ENCODE peak calls at places on chromosome 11, in eight cellular contexts. C is testis; B is CD8-positive, alpha-beta T cell; E is mucosa of descending colon; Q is fibroblast of lung; G is breast epithelium; Z is mammary epithelial cell; D is ovary. K is an unnamed sample.

GRCh38 chr11:113189909-113190667 is 124.3 kb upstream of the TTC12 start:
- DNase-seq in E (no peak), Z (peak; percentile 98), G (no peak), C (no peak), B (no peak), Q (peak; percentile 91), D (no peak), K (peak; percentile 28)

GRCh38 chr11:14446701-14447169 is 52.9 kb downstream of the COPB1 start:
- DNase-seq in G (no peak), B (no peak), Z (peak; percentile 37), D (no peak), C (no peak), Q (no peak), E (no peak), K (no peak)

GRCh38 chr11:94545641-94546470 is 2.1 kb downstream of the FUT4 start:
- DNase-seq in G (no peak), D (no peak), C (no peak), E (peak; percentile 22), B (no peak), Z (no peak), Q (no peak), K (no peak)

GRCh38 chr11:66429983-66430602 is 8.6 kb downstream of the MRPL11 start:
- DNase-seq in E (peak; percentile 75), G (no peak), Q (peak; percentile 77), C (peak; percentile 91), Z (peak; percentile 39), D (peak; percentile 58), B (peak; percentile 62), K (peak; percentile 61)

GRCh38 chr11:78156081-78156844 is 16.8 kb upstream of the ALG8 start:
- DNase-seq in Q (no peak), Z (no peak), B (no peak), D (no peak), C (no peak), G (no peak), E (no peak), K (no peak)

GRCh38 chr11:113634940-113635575 is 71.0 kb downstream of the TMPRSS5 start:
- DNase-seq in D (no peak), Z (peak; percentile 12), E (no peak), B (no peak), C (no peak), Q (no peak), G (no peak), K (no peak)

GRCh38 chr11:114054830-114055229 is 4.7 kb upstream of the ZBTB16 start:
- DNase-seq in E (no peak), G (no peak), Q (no peak), D (no peak), C (no peak), Z (no peak), B (no peak), K (no peak)

GRCh38 chr11:104705475-104706195 is 192.6 kb downstream of the CASP12 start:
- DNase-seq in Q (no peak), B (peak; percentile 83), C (peak; percentile 21), G (peak; percentile 30), D (no peak), Z (peak; percentile 8), E (no peak), K (peak; percentile 62)

GRCh38 chr11:126181939-126182730 is 29.3 kb downstream of the RPUSD4 start:
- DNase-seq in C (no peak), G (no peak), B (no peak), D (no peak), Z (no peak), E (no peak), Q (no peak), K (no peak)

GRCh38 chr11:69010964-69011623 is 2.0 kb downstream of the MRGPRF start:
- DNase-seq in D (peak; percentile 91), B (no peak), C (peak; percentile 86), Q (peak; percentile 85), G (no peak), Z (peak; percentile 56), E (peak; percentile 79), K (peak; percentile 94)

GRCh38 chr11:27613670-27613950 is 86.6 kb downstream of the BDNF start:
- DNase-seq in C (no peak), B (no peak), G (no peak), E (no peak), Z (no peak), Q (peak; percentile 15), D (no peak), K (no peak)

GRCh38 chr11:134916421-134916820 is 504.4 kb upstream of the B3GAT1 start:
- DNase-seq in Q (no peak), Z (no peak), D (no peak), B (no peak), C (no peak), E (no peak), G (no peak), K (peak; percentile 63)

GRCh38 chr11:121035169-121035755 is 11.4 kb downstream of the TBCEL start:
- DNase-seq in D (no peak), Q (no peak), Z (no peak), G (no peak), E (no peak), C (no peak), B (no peak), K (no peak)

GRCh38 chr11:3186166-3186953 is 21.2 kb upstream of the OSBPL5 start:
- DNase-seq in Q (no peak), B (no peak), Z (no peak), G (no peak), E (no peak), C (no peak), D (no peak), K (no peak)

GRCh38 chr11:64536396-64536935 is 54.6 kb upstream of the SLC22A12 start:
- DNase-seq in E (no peak), Z (no peak), Q (peak; percentile 4), C (no peak), B (no peak), D (no peak), G (no peak), K (no peak)

GRCh38 chr11:34313099-34313517 is 44.7 kb downstream of the ABTB2 start:
- DNase-seq in Q (no peak), E (no peak), Z (peak; percentile 7), D (no peak), C (no peak), B (peak; percentile 36), G (peak; percentile 24), K (no peak)

GRCh38 chr11:44917741-44918140 is 32.9 kb downstream of the TP53I11 start:
- DNase-seq in G (no peak), E (no peak), D (no peak), Q (no peak), B (peak; percentile 8), C (no peak), Z (no peak), K (no peak)

GRCh38 chr11:9528573-9529332 is 44.7 kb upstream of the WEE1 start:
- DNase-seq in D (no peak), G (no peak), C (no peak), B (no peak), E (no peak), Z (no peak), Q (no peak), K (no peak)

GRCh38 chr11:86577663-86578636 is 94.5 kb downstream of the ME3 start:
- DNase-seq in B (no peak), D (peak; percentile 60), Q (peak; percentile 93), E (peak; percentile 74), C (peak; percentile 79), G (peak; percentile 36), Z (peak; percentile 70), K (peak; percentile 33)

GRCh38 chr11:81578571-81578970 is 1155.1 kb downstream of the FAM181B start:
- DNase-seq in Z (no peak), D (no peak), Q (no peak), E (no peak), G (no peak), B (no peak), C (no peak), K (no peak)

GRCh38 chr11:118631510-118631909 is 24.1 kb downstream of the PHLDB1 start:
- DNase-seq in D (no peak), G (no peak), B (no peak), C (no peak), Z (no peak), E (peak; percentile 79), Q (no peak), K (no peak)
- H3K36me3 ChIP-seq in D (no peaks in the 10 kb centered on the region), G (no peaks in the 10 kb centered on the region), B (no peaks in the 10 kb centered on the region), C (no peaks in the 10 kb centered on the region), Z (peaks cover 20% of the 10 kb centered on the region), E (no peaks in the 10 kb centered on the region), Q (peaks cover 55% of the 10 kb centered on the region), K (no peaks in the 10 kb centered on the region)

GRCh38 chr11:32101791-32102190 is 10.9 kb downstream of the RCN1 start:
- DNase-seq in D (no peak), E (no peak), G (no peak), B (no peak), C (no peak), Z (no peak), Q (no peak), K (no peak)
- H3K36me3 ChIP-seq in D (no peaks in the 10 kb centered on the region), E (no peaks in the 10 kb centered on the region), G (no peaks in the 10 kb centered on the region), B (peaks cover 8% of the 10 kb centered on the region), C (no peaks in the 10 kb centered on the region), Z (peaks cover 29% of the 10 kb centered on the region), Q (peaks cover 27% of the 10 kb centered on the region), K (peaks cover 3% of the 10 kb centered on the region)

GRCh38 chr11:43898574-43898973 is 17.9 kb downstream of the ALKBH3 start:
- DNase-seq in Z (no peak), G (no peak), C (no peak), E (no peak), D (no peak), Q (no peak), B (no peak), K (no peak)

GRCh38 chr11:43895601-43896000 is 15.0 kb downstream of the ALKBH3 start:
- DNase-seq in B (no peak), G (no peak), E (no peak), D (no peak), Z (no peak), C (no peak), Q (no peak), K (no peak)

GRCh38 chr11:43894546-43894945 is 13.9 kb downstream of the ALKBH3 start:
- DNase-seq in C (no peak), Q (no peak), Z (no peak), E (no peak), G (no peak), D (no peak), B (no peak), K (no peak)

DNA sequence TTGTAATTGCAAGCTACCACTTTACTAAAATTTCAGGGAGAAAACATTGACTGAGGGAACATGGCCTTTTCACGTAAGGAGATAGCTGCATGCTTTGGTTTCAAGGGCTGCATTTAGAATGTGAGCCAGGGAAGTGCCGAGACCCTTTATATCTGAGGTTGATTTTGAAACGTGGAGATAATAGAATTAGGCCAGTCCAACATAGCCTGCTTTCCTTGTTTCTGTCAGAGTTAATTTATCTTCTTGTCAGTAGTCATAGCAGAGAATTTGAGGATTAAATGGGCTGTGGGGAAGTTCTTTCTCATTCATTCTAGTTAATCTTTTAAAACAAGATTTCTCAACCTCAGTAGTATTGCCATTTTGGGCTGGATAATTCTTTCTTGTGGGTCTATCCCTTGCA is 12.2 kb downstream of the ALKBH3 start:
- DNase-seq in G (no peak), E (no peak), Q (no peak), B (no peak), D (no peak), C (no peak), Z (no peak), K (no peak)
- H3K36me3 ChIP-seq in G (no peaks in the 10 kb centered on the region), E (no peaks in the 10 kb centered on the region), Q (peaks cover 6% of the 10 kb centered on the region), B (peaks cover 61% of the 10 kb centered on the region), D (no peaks in the 10 kb centered on the region), C (no peaks in the 10 kb centered on the region), Z (peaks cover 19% of the 10 kb centered on the region), K (peaks cover 65% of the 10 kb centered on the region)

DNA sequence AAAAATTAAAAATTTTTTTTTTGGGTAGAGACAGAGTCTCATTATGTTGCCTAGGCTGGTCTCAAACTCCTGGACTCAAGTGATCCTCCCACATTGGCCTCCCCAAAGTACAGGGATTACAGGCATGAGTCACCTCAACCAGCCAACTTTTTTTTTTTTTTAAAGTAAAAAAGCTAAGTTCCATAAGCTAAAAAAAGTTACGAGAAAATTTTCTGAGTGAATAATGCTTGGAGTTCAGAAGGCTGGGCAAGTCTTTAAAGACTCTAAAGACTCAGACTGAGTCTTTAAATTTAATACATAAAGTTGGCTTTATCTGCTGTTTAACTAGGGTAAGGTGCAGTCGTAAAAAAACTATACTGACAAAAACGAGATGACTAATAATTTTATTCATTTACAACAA is 5.6 kb downstream of the DDX6 start:
- DNase-seq in E (no peak), G (no peak), Q (peak; percentile 39), B (no peak), C (no peak), D (no peak), Z (no peak), K (no peak)
- H3K36me3 ChIP-seq in E (no peaks in the 10 kb centered on the region), G (no peaks in the 10 kb centered on the region), Q (peaks cover 7% of the 10 kb centered on the region), B (peaks cover 25% of the 10 kb centered on the region), C (no peaks in the 10 kb centered on the region), D (no peaks in the 10 kb centered on the region), Z (peaks cover 19% of the 10 kb centered on the region), K (peaks cover 53% of the 10 kb centered on the region)

K was measured in upper lobe of left lung.